ENCODE peak calls at places on chromosome 16, in ten cellular contexts. One of them, this sample, is unnamed. For H3K4me1 and H3K9me3, the result is how much of the 10 kb centered on the place peaks cover.

GRCh38 chr16:24800586-24800985 is 45.2 kb upstream of the SLC5A11 start:
- DNase-seq in IMR-90: peak
- DNase-seq in transverse colon: no peak
- DNase-seq in ovary: no peak
- DNase-seq in adrenal gland: no peak
- DNase-seq in tibial nerve: no peak
- DNase-seq in gastrocnemius medialis: no peak
- DNase-seq in uterus: no peak
- DNase-seq in prostate gland: no peak
- DNase-seq in heart left ventricle: no peak
- DNase-seq in this sample: no peak

GRCh38 chr16:66931665-66932064 is 2.5 kb downstream of the CIAO2B start:
- DNase-seq in adrenal gland: no peak
- DNase-seq in gastrocnemius medialis: no peak
- DNase-seq in IMR-90: no peak
- DNase-seq in heart left ventricle: no peak
- DNase-seq in tibial nerve: no peak
- DNase-seq in prostate gland: no peak
- DNase-seq in transverse colon: no peak
- DNase-seq in ovary: no peak
- DNase-seq in uterus: no peak
- DNase-seq in this sample: no peak

GRCh38 chr16:10988164-10988803 is 43.9 kb downstream of the CLEC16A start:
- DNase-seq in prostate gland: no peak
- DNase-seq in ovary: no peak
- DNase-seq in tibial nerve: no peak
- DNase-seq in heart left ventricle: no peak
- DNase-seq in transverse colon: no peak
- DNase-seq in adrenal gland: no peak
- DNase-seq in gastrocnemius medialis: no peak
- DNase-seq in IMR-90: no peak
- DNase-seq in uterus: no peak
- DNase-seq in this sample: no peak

GRCh38 chr16:11076259-11077018 is 132.1 kb downstream of the CLEC16A start:
- DNase-seq in gastrocnemius medialis: no peak
- DNase-seq in IMR-90: peak
- DNase-seq in tibial nerve: no peak
- DNase-seq in uterus: no peak
- DNase-seq in adrenal gland: no peak
- DNase-seq in heart left ventricle: no peak
- DNase-seq in ovary: no peak
- DNase-seq in prostate gland: no peak
- DNase-seq in transverse colon: no peak
- DNase-seq in this sample: no peak

GRCh38 chr16:56921571-56921970 is 10.4 kb upstream of the HERPUD1 start:
- DNase-seq in uterus: no peak
- DNase-seq in tibial nerve: no peak
- DNase-seq in adrenal gland: no peak
- DNase-seq in transverse colon: no peak
- DNase-seq in gastrocnemius medialis: no peak
- DNase-seq in heart left ventricle: no peak
- DNase-seq in IMR-90: no peak
- DNase-seq in prostate gland: no peak
- DNase-seq in ovary: no peak
- DNase-seq in this sample: no peak

GRCh38 chr16:29029168-29029994 is 44.5 kb downstream of the LAT start:
- DNase-seq in transverse colon: no peak
- DNase-seq in ovary: no peak
- DNase-seq in uterus: peak
- DNase-seq in prostate gland: no peak
- DNase-seq in adrenal gland: no peak
- DNase-seq in heart left ventricle: no peak
- DNase-seq in IMR-90: peak
- DNase-seq in tibial nerve: no peak
- DNase-seq in gastrocnemius medialis: no peak
- DNase-seq in this sample: no peak

GRCh38 chr16:86198201-86199118 is 299.5 kb downstream of the IRF8 start:
- DNase-seq in uterus: no peak
- DNase-seq in transverse colon: no peak
- DNase-seq in heart left ventricle: no peak
- DNase-seq in ovary: no peak
- DNase-seq in gastrocnemius medialis: no peak
- DNase-seq in tibial nerve: no peak
- DNase-seq in prostate gland: no peak
- DNase-seq in adrenal gland: no peak
- DNase-seq in IMR-90: no peak
- DNase-seq in this sample: no peak

GRCh38 chr16:30659507-30660423 is 1.5 kb downstream of the FBRS start:
- DNase-seq in prostate gland: peak
- DNase-seq in gastrocnemius medialis: no peak
- DNase-seq in transverse colon: peak
- DNase-seq in uterus: peak
- DNase-seq in tibial nerve: no peak
- DNase-seq in adrenal gland: no peak
- DNase-seq in ovary: peak
- DNase-seq in heart left ventricle: peak
- DNase-seq in IMR-90: no peak
- DNase-seq in this sample: no peak

GRCh38 chr16:87877942-87878507 is 8.7 kb upstream of the SLC7A5 start:
- DNase-seq in prostate gland: no peak
- DNase-seq in adrenal gland: no peak
- DNase-seq in ovary: no peak
- DNase-seq in heart left ventricle: no peak
- DNase-seq in gastrocnemius medialis: no peak
- DNase-seq in tibial nerve: no peak
- DNase-seq in IMR-90: no peak
- DNase-seq in uterus: no peak
- DNase-seq in transverse colon: no peak
- DNase-seq in this sample: no peak

GRCh38 chr16:12184419-12184831 is 207.9 kb downstream of the SNX29 start:
- DNase-seq in transverse colon: no peak
- DNase-seq in gastrocnemius medialis: no peak
- DNase-seq in adrenal gland: no peak
- DNase-seq in ovary: no peak
- DNase-seq in IMR-90: no peak
- DNase-seq in tibial nerve: no peak
- DNase-seq in uterus: no peak
- DNase-seq in heart left ventricle: no peak
- DNase-seq in prostate gland: no peak
- DNase-seq in this sample: no peak

DNA sequence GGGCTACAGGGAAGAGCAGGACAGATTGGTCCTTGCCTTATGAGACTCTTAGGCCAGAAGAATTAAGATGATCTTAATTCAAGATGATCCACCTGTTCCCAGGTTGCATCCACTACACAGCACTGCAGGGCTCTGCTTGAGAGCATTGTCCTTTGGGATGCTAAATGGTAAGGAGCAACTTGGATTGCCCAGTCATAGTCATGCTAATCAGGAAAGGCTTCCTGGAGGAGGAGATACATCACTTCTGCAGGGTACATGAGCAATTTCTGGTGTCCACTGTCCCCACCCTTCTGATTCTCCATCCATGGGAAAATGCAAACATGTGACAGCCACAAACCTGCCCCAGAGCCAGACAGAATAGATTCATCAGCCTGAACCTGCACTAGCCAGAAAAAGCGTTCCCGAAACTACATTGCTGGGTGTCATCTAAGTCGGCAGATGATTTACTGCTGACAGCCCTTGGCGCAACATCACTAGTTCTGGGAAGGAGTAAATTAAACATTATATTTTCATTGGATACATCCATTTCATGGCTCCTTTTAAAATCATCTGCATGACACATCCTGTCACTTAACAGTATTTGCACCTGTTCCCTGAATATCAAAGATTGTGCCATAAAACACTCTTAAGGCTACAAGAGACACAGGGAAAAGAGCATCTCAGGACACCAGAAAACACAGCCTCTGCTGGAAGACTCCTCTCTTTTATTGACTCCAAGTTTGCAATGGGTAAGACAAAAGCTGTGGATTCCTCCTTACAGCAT is 282.2 kb downstream of the MAF start:
- DNase-seq in IMR-90: no peak
- DNase-seq in tibial nerve: no peak
- DNase-seq in heart left ventricle: no peak
- DNase-seq in prostate gland: peak
- DNase-seq in gastrocnemius medialis: peak
- DNase-seq in transverse colon: no peak
- DNase-seq in uterus: no peak
- DNase-seq in ovary: no peak
- DNase-seq in adrenal gland: no peak
- DNase-seq in this sample: no peak
- TF ChIP-seq POLR2A in IMR-90: no peak
- TF ChIP-seq POLR2A in tibial nerve: no peak
- TF ChIP-seq POLR2A in heart left ventricle: no peak
- TF ChIP-seq POLR2A in prostate gland: no peak
- TF ChIP-seq POLR2A in gastrocnemius medialis: no peak
- TF ChIP-seq POLR2A in transverse colon: no peak
- TF ChIP-seq POLR2A in uterus: no peak
- TF ChIP-seq POLR2A in ovary: no peak
- TF ChIP-seq POLR2A in adrenal gland: no peak
- TF ChIP-seq POLR2A in this sample: no peak

GRCh38 chr16:83681421-83681820 is 126.4 kb upstream of the HSBP1 start:
- DNase-seq in IMR-90: no peak
- DNase-seq in ovary: no peak
- DNase-seq in adrenal gland: no peak
- DNase-seq in transverse colon: no peak
- DNase-seq in uterus: no peak
- DNase-seq in tibial nerve: no peak
- DNase-seq in heart left ventricle: no peak
- DNase-seq in gastrocnemius medialis: no peak
- DNase-seq in prostate gland: no peak
- DNase-seq in this sample: no peak

GRCh38 chr16:83685615-83686165 is 122.1 kb upstream of the HSBP1 start:
- DNase-seq in uterus: no peak
- DNase-seq in tibial nerve: no peak
- DNase-seq in adrenal gland: no peak
- DNase-seq in heart left ventricle: no peak
- DNase-seq in transverse colon: no peak
- DNase-seq in IMR-90: no peak
- DNase-seq in ovary: no peak
- DNase-seq in gastrocnemius medialis: no peak
- DNase-seq in prostate gland: no peak
- DNase-seq in this sample: no peak

GRCh38 chr16:83682126-83682857 is 125.5 kb upstream of the HSBP1 start:
- DNase-seq in prostate gland: no peak
- DNase-seq in IMR-90: no peak
- DNase-seq in ovary: no peak
- DNase-seq in adrenal gland: no peak
- DNase-seq in uterus: no peak
- DNase-seq in tibial nerve: no peak
- DNase-seq in transverse colon: no peak
- DNase-seq in gastrocnemius medialis: no peak
- DNase-seq in heart left ventricle: no peak
- DNase-seq in this sample: no peak

GRCh38 chr16:83682858-83683235 is 124.9 kb upstream of the HSBP1 start:
- DNase-seq in gastrocnemius medialis: no peak
- DNase-seq in ovary: no peak
- DNase-seq in tibial nerve: no peak
- DNase-seq in uterus: no peak
- DNase-seq in IMR-90: no peak
- DNase-seq in adrenal gland: no peak
- DNase-seq in transverse colon: no peak
- DNase-seq in prostate gland: no peak
- DNase-seq in heart left ventricle: no peak
- DNase-seq in this sample: no peak

DNA sequence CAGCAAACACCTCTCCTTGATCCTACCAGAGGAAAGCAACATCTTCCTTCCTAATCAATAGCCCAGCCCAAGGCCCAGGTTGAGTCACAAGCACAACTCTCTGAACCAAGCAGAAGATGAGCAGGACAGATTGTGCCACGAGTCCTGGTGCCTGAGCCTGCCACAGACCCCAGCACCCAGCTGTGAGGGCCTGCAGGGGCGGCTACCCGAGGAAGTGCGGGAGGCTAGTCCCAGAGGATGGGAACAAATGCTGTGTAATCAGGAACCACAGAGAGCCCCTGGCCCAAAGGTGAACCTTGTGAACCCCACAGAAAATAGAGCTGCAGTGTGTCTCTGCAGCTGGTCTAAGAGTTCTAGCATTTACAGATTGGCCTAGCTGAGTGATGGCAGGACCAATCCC is 126.8 kb upstream of the HSBP1 start:
- DNase-seq in uterus: no peak
- DNase-seq in transverse colon: no peak
- DNase-seq in heart left ventricle: no peak
- DNase-seq in ovary: no peak
- DNase-seq in adrenal gland: no peak
- DNase-seq in tibial nerve: no peak
- DNase-seq in IMR-90: no peak
- DNase-seq in prostate gland: no peak
- DNase-seq in gastrocnemius medialis: no peak
- DNase-seq in this sample: no peak
- H3K4me1 ChIP-seq in uterus: under half
- H3K4me1 ChIP-seq in transverse colon: under half
- H3K4me1 ChIP-seq in heart left ventricle: under half
- H3K4me1 ChIP-seq in ovary: under half
- H3K4me1 ChIP-seq in adrenal gland: under half
- H3K4me1 ChIP-seq in tibial nerve: under half
- H3K4me1 ChIP-seq in IMR-90: under half
- H3K4me1 ChIP-seq in prostate gland: under half
- H3K4me1 ChIP-seq in gastrocnemius medialis: under half
- H3K4me1 ChIP-seq in this sample: under half

GRCh38 chr16:26261621-26262020 is 569.9 kb downstream of the HS3ST4 start:
- DNase-seq in transverse colon: no peak
- DNase-seq in prostate gland: no peak
- DNase-seq in heart left ventricle: no peak
- DNase-seq in ovary: no peak
- DNase-seq in tibial nerve: no peak
- DNase-seq in uterus: no peak
- DNase-seq in IMR-90: no peak
- DNase-seq in adrenal gland: no peak
- DNase-seq in gastrocnemius medialis: no peak
- DNase-seq in this sample: no peak
- H3K9me3 ChIP-seq in transverse colon: under half
- H3K9me3 ChIP-seq in prostate gland: under half
- H3K9me3 ChIP-seq in heart left ventricle: under half
- H3K9me3 ChIP-seq in ovary: under half
- H3K9me3 ChIP-seq in tibial nerve: under half
- H3K9me3 ChIP-seq in uterus: under half
- H3K9me3 ChIP-seq in IMR-90: under half
- H3K9me3 ChIP-seq in adrenal gland: under half
- H3K9me3 ChIP-seq in gastrocnemius medialis: under half
- H3K9me3 ChIP-seq in this sample: under half

DNA sequence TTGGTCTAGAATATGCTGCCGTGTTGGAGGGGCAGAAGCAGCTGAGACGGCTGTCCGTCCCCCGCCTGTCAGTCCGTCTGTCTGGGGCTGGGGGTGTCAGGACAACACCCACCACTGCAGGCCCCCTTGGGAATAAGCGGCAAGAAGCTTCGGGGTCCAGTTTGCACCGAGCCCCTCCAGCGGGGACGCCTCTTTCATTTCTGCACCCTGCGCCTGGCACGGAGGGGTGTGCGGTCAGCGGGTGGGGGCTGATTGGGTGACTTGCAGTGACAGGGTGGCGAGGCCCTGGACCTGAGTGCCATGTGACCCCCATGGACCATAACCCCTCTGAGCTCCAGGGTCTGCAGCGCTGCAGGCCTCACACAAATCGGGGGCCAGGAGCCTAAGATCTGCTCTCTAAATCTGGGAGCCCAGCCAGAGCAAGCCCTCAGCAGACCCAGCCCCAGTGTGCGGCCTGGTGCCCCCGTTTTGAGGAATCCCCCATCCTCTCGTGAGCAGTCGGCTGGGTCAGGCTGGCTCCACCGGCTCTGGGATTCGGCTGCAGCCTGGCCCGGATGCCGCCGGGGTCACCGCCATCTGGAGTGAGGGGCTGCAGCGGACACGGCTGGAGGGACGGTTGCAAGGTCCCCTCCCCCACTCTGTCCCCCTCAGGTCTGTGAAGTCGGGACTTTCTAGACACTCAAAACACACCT is 8.3 kb downstream of the CBFA2T3 start:
- DNase-seq in adrenal gland: no peak
- DNase-seq in gastrocnemius medialis: no peak
- DNase-seq in uterus: no peak
- DNase-seq in heart left ventricle: no peak
- DNase-seq in prostate gland: no peak
- DNase-seq in IMR-90: no peak
- DNase-seq in tibial nerve: no peak
- DNase-seq in ovary: no peak
- DNase-seq in transverse colon: no peak
- DNase-seq in this sample: no peak
- TF ChIP-seq POLR2A in adrenal gland: no peak
- TF ChIP-seq POLR2A in gastrocnemius medialis: no peak
- TF ChIP-seq POLR2A in uterus: no peak
- TF ChIP-seq POLR2A in heart left ventricle: no peak
- TF ChIP-seq POLR2A in prostate gland: no peak
- TF ChIP-seq POLR2A in IMR-90: no peak
- TF ChIP-seq POLR2A in tibial nerve: no peak
- TF ChIP-seq POLR2A in ovary: no peak
- TF ChIP-seq POLR2A in transverse colon: no peak
- TF ChIP-seq POLR2A in this sample: no peak